ENCODE peak calls at places on chromosomes 4 and X, in six cellular contexts. B, G, O, Y, L and R are unnamed samples.

GRCh38 chr4:76532810-76533209 is 97.8 kb downstream of the SHROOM3 start:
- DNase-seq in B (no peak), G (no peak), O (no peak), Y (no peak), L (no peak), R (no peak)

GRCh38 chrX:116204947-116205346 is 34.4 kb downstream of the AGTR2 start:
- DNase-seq in B (no peak), G (no peak), O (no peak), Y (peak), L (no peak), R (no peak)

GRCh38 chrX:19721726-19722370 is 165.6 kb downstream of the SH3KBP1 start:
- DNase-seq in B (no peak), G (no peak), O (no peak), Y (no peak), L (no peak), R (no peak)

GRCh38 chr4:181611033-181611711 is 632.0 kb upstream of the TENM3 start:
- DNase-seq in B (no peak), G (no peak), O (no peak), Y (no peak), L (no peak), R (no peak)

GRCh38 chr4:2799444-2799911 is 6.6 kb downstream of the SH3BP2 start:
- DNase-seq in B (no peak), G (no peak), O (no peak), Y (no peak), L (no peak), R (no peak)

GRCh38 chrX:155259752-155260151 is 4.5 kb downstream of the RAB39B start:
- DNase-seq in B (no peak), G (no peak), O (no peak), Y (no peak), L (no peak), R (no peak)

GRCh38 chrX:113297456-113297855 is 456.8 kb upstream of the AMOT start:
- DNase-seq in B (no peak), G (no peak), O (no peak), Y (no peak), L (no peak), R (no peak)

GRCh38 chrX:133563705-133564104 is 148.4 kb upstream of the GPC4 start:
- DNase-seq in B (no peak), G (no peak), O (no peak), Y (no peak), L (no peak), R (no peak)

GRCh38 chr4:135718019-135718418 is 1516.4 kb upstream of the PABPC4L start:
- DNase-seq in B (no peak), G (no peak), O (no peak), Y (no peak), L (no peak), R (no peak)

GRCh38 chr4:21596521-21596920 is 352.1 kb downstream of the KCNIP4 start:
- DNase-seq in B (no peak), G (no peak), O (no peak), Y (no peak), L (no peak), R (no peak)

GRCh38 chr4:181860157-181860556 is 383.0 kb upstream of the TENM3 start:
- DNase-seq in B (no peak), G (no peak), O (no peak), Y (peak), L (no peak), R (no peak)

GRCh38 chr4:157170321-157170720 is 50.2 kb upstream of the GRIA2 start:
- DNase-seq in B (no peak), G (no peak), O (no peak), Y (no peak), L (peak), R (no peak)